ENCODE peak calls at places on chromosomes 11 and 22, in four cellular contexts. One of them, this sample, is unnamed.

GRCh38 chr11:64843971-64844329 is 503 bp downstream of the CDC42BPG start:
- DNase-seq in stimulated activated CD8-positive, alpha-beta memory T cell treated with anti-CD3 and anti-CD28 coated beads, Interleukin-4, amount 100 ng/mL, for 24 hours: no peak
- DNase-seq in cardiac fibroblast: no peak
- DNase-seq in right cardiac atrium: no peak
- DNase-seq in this sample: no peak

GRCh38 chr11:18624161-18624560 is 10.0 kb downstream of the SPTY2D1 start:
- DNase-seq in stimulated activated CD8-positive, alpha-beta memory T cell treated with anti-CD3 and anti-CD28 coated beads, Interleukin-4, amount 100 ng/mL, for 24 hours: no peak
- DNase-seq in cardiac fibroblast: no peak
- DNase-seq in right cardiac atrium: no peak
- DNase-seq in this sample: no peak

GRCh38 chr11:115215694-115216615 is 288.3 kb downstream of the CADM1 start:
- DNase-seq in cardiac fibroblast: no peak
- DNase-seq in stimulated activated CD8-positive, alpha-beta memory T cell treated with anti-CD3 and anti-CD28 coated beads, Interleukin-4, amount 100 ng/mL, for 24 hours: no peak
- DNase-seq in right cardiac atrium: no peak
- DNase-seq in this sample: no peak

GRCh38 chr22:23898006-23898974 is 4.1 kb downstream of the MIF start:
- DNase-seq in stimulated activated CD8-positive, alpha-beta memory T cell treated with anti-CD3 and anti-CD28 coated beads, Interleukin-4, amount 100 ng/mL, for 24 hours: no peak
- DNase-seq in cardiac fibroblast: no peak
- DNase-seq in right cardiac atrium: peak
- DNase-seq in this sample: no peak

GRCh38 chr11:7648264-7648663 is 25.0 kb downstream of the CYB5R2 start:
- DNase-seq in right cardiac atrium: no peak
- DNase-seq in stimulated activated CD8-positive, alpha-beta memory T cell treated with anti-CD3 and anti-CD28 coated beads, Interleukin-4, amount 100 ng/mL, for 24 hours: no peak
- DNase-seq in cardiac fibroblast: no peak
- DNase-seq in this sample: no peak

GRCh38 chr11:1863352-1864215 is 10.7 kb downstream of the LSP1 start:
- DNase-seq in stimulated activated CD8-positive, alpha-beta memory T cell treated with anti-CD3 and anti-CD28 coated beads, Interleukin-4, amount 100 ng/mL, for 24 hours: no peak
- DNase-seq in cardiac fibroblast: peak
- DNase-seq in right cardiac atrium: peak
- DNase-seq in this sample: peak

GRCh38 chr11:69546735-69547370 is 65.4 kb downstream of the LINC01488 start:
- DNase-seq in stimulated activated CD8-positive, alpha-beta memory T cell treated with anti-CD3 and anti-CD28 coated beads, Interleukin-4, amount 100 ng/mL, for 24 hours: peak
- DNase-seq in right cardiac atrium: no peak
- DNase-seq in cardiac fibroblast: no peak
- DNase-seq in this sample: no peak

GRCh38 chr22:25651332-25651731 is 86.9 kb downstream of the GRK3 start:
- DNase-seq in cardiac fibroblast: no peak
- DNase-seq in stimulated activated CD8-positive, alpha-beta memory T cell treated with anti-CD3 and anti-CD28 coated beads, Interleukin-4, amount 100 ng/mL, for 24 hours: no peak
- DNase-seq in right cardiac atrium: no peak
- DNase-seq in this sample: no peak

GRCh38 chr11:104003491-104003890 is 32.9 kb upstream of the DDI1 start:
- DNase-seq in right cardiac atrium: no peak
- DNase-seq in cardiac fibroblast: peak
- DNase-seq in stimulated activated CD8-positive, alpha-beta memory T cell treated with anti-CD3 and anti-CD28 coated beads, Interleukin-4, amount 100 ng/mL, for 24 hours: no peak
- DNase-seq in this sample: no peak

GRCh38 chr11:64878494-64879225 is at the start of gene EHD1:
- DNase-seq in stimulated activated CD8-positive, alpha-beta memory T cell treated with anti-CD3 and anti-CD28 coated beads, Interleukin-4, amount 100 ng/mL, for 24 hours: peak
- DNase-seq in right cardiac atrium: peak
- DNase-seq in cardiac fibroblast: peak
- DNase-seq in this sample: peak

GRCh38 chr11:67613960-67614715 is 7.4 kb downstream of the NDUFV1 start:
- DNase-seq in stimulated activated CD8-positive, alpha-beta memory T cell treated with anti-CD3 and anti-CD28 coated beads, Interleukin-4, amount 100 ng/mL, for 24 hours: peak
- DNase-seq in cardiac fibroblast: peak
- DNase-seq in right cardiac atrium: peak
- DNase-seq in this sample: peak

GRCh38 chr11:112656772-112657428 is 304.3 kb upstream of the NCAM1 start:
- DNase-seq in cardiac fibroblast: peak
- DNase-seq in stimulated activated CD8-positive, alpha-beta memory T cell treated with anti-CD3 and anti-CD28 coated beads, Interleukin-4, amount 100 ng/mL, for 24 hours: no peak
- DNase-seq in right cardiac atrium: no peak
- DNase-seq in this sample: no peak

GRCh38 chr11:20599424-20600346 is at the start of gene SLC6A5:
- DNase-seq in right cardiac atrium: peak
- DNase-seq in stimulated activated CD8-positive, alpha-beta memory T cell treated with anti-CD3 and anti-CD28 coated beads, Interleukin-4, amount 100 ng/mL, for 24 hours: peak
- DNase-seq in cardiac fibroblast: peak
- DNase-seq in this sample: peak

GRCh38 chr11:91433284-91434010 is 791.2 kb upstream of the FAT3 start:
- DNase-seq in cardiac fibroblast: no peak
- DNase-seq in right cardiac atrium: no peak
- DNase-seq in stimulated activated CD8-positive, alpha-beta memory T cell treated with anti-CD3 and anti-CD28 coated beads, Interleukin-4, amount 100 ng/mL, for 24 hours: no peak
- DNase-seq in this sample: no peak

GRCh38 chr22:38697055-38697980 is 3.4 kb downstream of the JOSD1 start:
- DNase-seq in stimulated activated CD8-positive, alpha-beta memory T cell treated with anti-CD3 and anti-CD28 coated beads, Interleukin-4, amount 100 ng/mL, for 24 hours: no peak
- DNase-seq in cardiac fibroblast: peak
- DNase-seq in right cardiac atrium: no peak
- DNase-seq in this sample: no peak

GRCh38 chr11:14611939-14612338 is 31.7 kb upstream of the PDE3B start:
- DNase-seq in cardiac fibroblast: no peak
- DNase-seq in right cardiac atrium: no peak
- DNase-seq in stimulated activated CD8-positive, alpha-beta memory T cell treated with anti-CD3 and anti-CD28 coated beads, Interleukin-4, amount 100 ng/mL, for 24 hours: no peak
- DNase-seq in this sample: no peak

GRCh38 chr11:26827567-26828037 is 105.7 kb upstream of the SLC5A12 start:
- DNase-seq in cardiac fibroblast: peak
- DNase-seq in right cardiac atrium: no peak
- DNase-seq in stimulated activated CD8-positive, alpha-beta memory T cell treated with anti-CD3 and anti-CD28 coated beads, Interleukin-4, amount 100 ng/mL, for 24 hours: no peak
- DNase-seq in this sample: no peak

GRCh38 chr11:77467233-77467632 is 6.7 kb downstream of the PAK1 start:
- DNase-seq in right cardiac atrium: no peak
- DNase-seq in cardiac fibroblast: no peak
- DNase-seq in stimulated activated CD8-positive, alpha-beta memory T cell treated with anti-CD3 and anti-CD28 coated beads, Interleukin-4, amount 100 ng/mL, for 24 hours: no peak
- DNase-seq in this sample: no peak

GRCh38 chr11:120180571-120181445 is 30.0 kb upstream of the OAF start:
- DNase-seq in stimulated activated CD8-positive, alpha-beta memory T cell treated with anti-CD3 and anti-CD28 coated beads, Interleukin-4, amount 100 ng/mL, for 24 hours: no peak
- DNase-seq in cardiac fibroblast: peak
- DNase-seq in right cardiac atrium: peak
- DNase-seq in this sample: no peak

GRCh38 chr11:78336877-78337553 is 80.6 kb downstream of the GAB2 start:
- DNase-seq in cardiac fibroblast: no peak
- DNase-seq in right cardiac atrium: no peak
- DNase-seq in stimulated activated CD8-positive, alpha-beta memory T cell treated with anti-CD3 and anti-CD28 coated beads, Interleukin-4, amount 100 ng/mL, for 24 hours: no peak
- DNase-seq in this sample: no peak

GRCh38 chr11:124946735-124947141 is 7.3 kb upstream of the CCDC15 start:
- DNase-seq in right cardiac atrium: no peak
- DNase-seq in stimulated activated CD8-positive, alpha-beta memory T cell treated with anti-CD3 and anti-CD28 coated beads, Interleukin-4, amount 100 ng/mL, for 24 hours: no peak
- DNase-seq in cardiac fibroblast: no peak
- DNase-seq in this sample: no peak

GRCh38 chr22:19325296-19325950 is 33.9 kb upstream of the CLTCL1 start:
- DNase-seq in right cardiac atrium: no peak
- DNase-seq in cardiac fibroblast: peak
- DNase-seq in stimulated activated CD8-positive, alpha-beta memory T cell treated with anti-CD3 and anti-CD28 coated beads, Interleukin-4, amount 100 ng/mL, for 24 hours: no peak
- DNase-seq in this sample: no peak

GRCh38 chr11:77842451-77843121 is 21.6 kb downstream of the AAMDC start:
- DNase-seq in cardiac fibroblast: peak
- DNase-seq in stimulated activated CD8-positive, alpha-beta memory T cell treated with anti-CD3 and anti-CD28 coated beads, Interleukin-4, amount 100 ng/mL, for 24 hours: no peak
- DNase-seq in right cardiac atrium: no peak
- DNase-seq in this sample: no peak

GRCh38 chr11:47599821-47600377 is 5.7 kb upstream of the C1QTNF4 start:
- DNase-seq in stimulated activated CD8-positive, alpha-beta memory T cell treated with anti-CD3 and anti-CD28 coated beads, Interleukin-4, amount 100 ng/mL, for 24 hours: no peak
- DNase-seq in right cardiac atrium: no peak
- DNase-seq in cardiac fibroblast: no peak
- DNase-seq in this sample: no peak

GRCh38 chr11:18171377-18172000 is 1.1 kb upstream of the MRGPRX4 start:
- DNase-seq in cardiac fibroblast: peak
- DNase-seq in right cardiac atrium: no peak
- DNase-seq in stimulated activated CD8-positive, alpha-beta memory T cell treated with anti-CD3 and anti-CD28 coated beads, Interleukin-4, amount 100 ng/mL, for 24 hours: no peak
- DNase-seq in this sample: no peak

GRCh38 chr11:67636962-67637361 is 2.6 kb downstream of the TBX10 start:
- DNase-seq in right cardiac atrium: no peak
- DNase-seq in cardiac fibroblast: no peak
- DNase-seq in stimulated activated CD8-positive, alpha-beta memory T cell treated with anti-CD3 and anti-CD28 coated beads, Interleukin-4, amount 100 ng/mL, for 24 hours: no peak
- DNase-seq in this sample: no peak

GRCh38 chr11:81373986-81374385 is 1359.7 kb downstream of the FAM181B start:
- DNase-seq in cardiac fibroblast: no peak
- DNase-seq in right cardiac atrium: no peak
- DNase-seq in stimulated activated CD8-positive, alpha-beta memory T cell treated with anti-CD3 and anti-CD28 coated beads, Interleukin-4, amount 100 ng/mL, for 24 hours: no peak
- DNase-seq in this sample: no peak

GRCh38 chr11:114587398-114587953 is 8.1 kb downstream of the NXPE4 start:
- DNase-seq in stimulated activated CD8-positive, alpha-beta memory T cell treated with anti-CD3 and anti-CD28 coated beads, Interleukin-4, amount 100 ng/mL, for 24 hours: no peak
- DNase-seq in right cardiac atrium: no peak
- DNase-seq in cardiac fibroblast: no peak
- DNase-seq in this sample: no peak

GRCh38 chr22:40651563-40652501 is 15.3 kb upstream of the MRTFA start:
- DNase-seq in cardiac fibroblast: peak
- DNase-seq in right cardiac atrium: peak
- DNase-seq in stimulated activated CD8-positive, alpha-beta memory T cell treated with anti-CD3 and anti-CD28 coated beads, Interleukin-4, amount 100 ng/mL, for 24 hours: peak
- DNase-seq in this sample: peak

This sample was measured in left ventricle myocardium inferior.